ENCODE peak calls at places on chromosome 13, in four cellular contexts. One of them, this sample, is unnamed. For H3K4me1, the result is how much of the 10 kb centered on the place peaks cover.

GRCh38 chr13:96982672-96983071 is 11.6 kb downstream of the OXGR1 start:
- DNase-seq in body of pancreas: no peak
- DNase-seq in fibroblast of lung: no peak
- DNase-seq in heart right ventricle: no peak
- DNase-seq in this sample: no peak

GRCh38 chr13:73059460-73060250 is 850 bp downstream of the KLF5 start:
- DNase-seq in fibroblast of lung: no peak
- DNase-seq in body of pancreas: peak
- DNase-seq in heart right ventricle: peak
- DNase-seq in this sample: peak

GRCh38 chr13:33212396-33212795 is 73.2 kb downstream of the STARD13 start:
- DNase-seq in fibroblast of lung: no peak
- DNase-seq in body of pancreas: no peak
- DNase-seq in heart right ventricle: no peak
- DNase-seq in this sample: no peak

GRCh38 chr13:22740264-22740663 is 440.5 kb upstream of the SGCG start:
- DNase-seq in body of pancreas: no peak
- DNase-seq in fibroblast of lung: peak
- DNase-seq in heart right ventricle: no peak
- DNase-seq in this sample: no peak

GRCh38 chr13:19991531-19991930 is 33.0 kb downstream of the ZMYM2 start:
- DNase-seq in body of pancreas: no peak
- DNase-seq in fibroblast of lung: no peak
- DNase-seq in heart right ventricle: no peak
- DNase-seq in this sample: no peak

GRCh38 chr13:111317042-111317550 is 3.3 kb upstream of the TEX29 start:
- DNase-seq in heart right ventricle: no peak
- DNase-seq in body of pancreas: no peak
- DNase-seq in fibroblast of lung: no peak
- DNase-seq in this sample: no peak

GRCh38 chr13:83907196-83907989 is 25.1 kb upstream of the SLITRK1 start:
- DNase-seq in body of pancreas: no peak
- DNase-seq in fibroblast of lung: no peak
- DNase-seq in heart right ventricle: no peak
- DNase-seq in this sample: no peak

GRCh38 chr13:112056284-112056727 is 10.6 kb upstream of the SOX1 start:
- DNase-seq in fibroblast of lung: no peak
- DNase-seq in heart right ventricle: no peak
- DNase-seq in body of pancreas: no peak
- DNase-seq in this sample: no peak

GRCh38 chr13:22103628-22104027 is 432.8 kb downstream of the FGF9 start:
- DNase-seq in body of pancreas: no peak
- DNase-seq in heart right ventricle: no peak
- DNase-seq in fibroblast of lung: no peak
- DNase-seq in this sample: no peak

GRCh38 chr13:110388141-110388943 is 81.3 kb downstream of the COL4A2 start:
- DNase-seq in body of pancreas: no peak
- DNase-seq in fibroblast of lung: peak
- DNase-seq in heart right ventricle: peak
- DNase-seq in this sample: peak

GRCh38 chr13:51000058-51000457 is 90.5 kb downstream of the RNASEH2B start:
- DNase-seq in fibroblast of lung: no peak
- DNase-seq in body of pancreas: no peak
- DNase-seq in heart right ventricle: no peak
- DNase-seq in this sample: no peak

DNA sequence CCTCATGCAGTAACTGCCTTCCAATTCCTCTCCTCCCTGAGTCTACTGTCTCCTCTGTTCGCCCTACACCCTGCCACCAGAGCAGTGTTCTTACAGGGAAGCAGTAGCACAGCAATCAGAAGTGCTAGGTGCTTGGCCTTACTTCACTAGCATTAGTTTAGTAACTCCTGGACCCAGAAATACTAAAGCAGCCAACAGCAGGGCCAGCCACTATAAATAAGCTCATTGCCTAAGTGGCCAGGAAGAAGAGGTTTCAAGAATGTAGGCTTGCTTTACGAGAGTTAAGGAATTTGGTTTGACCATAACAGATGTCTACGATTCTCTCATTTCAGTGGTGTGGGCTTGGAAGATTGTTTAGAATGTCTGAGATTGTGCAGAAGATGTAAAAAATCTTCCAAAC is 103.4 kb downstream of the ZAR1L start:
- DNase-seq in fibroblast of lung: peak
- DNase-seq in heart right ventricle: no peak
- DNase-seq in body of pancreas: no peak
- DNase-seq in this sample: no peak
- H3K4me1 ChIP-seq in fibroblast of lung: under half
- H3K4me1 ChIP-seq in heart right ventricle: under half
- H3K4me1 ChIP-seq in body of pancreas: under half
- H3K4me1 ChIP-seq in this sample: under half

DNA sequence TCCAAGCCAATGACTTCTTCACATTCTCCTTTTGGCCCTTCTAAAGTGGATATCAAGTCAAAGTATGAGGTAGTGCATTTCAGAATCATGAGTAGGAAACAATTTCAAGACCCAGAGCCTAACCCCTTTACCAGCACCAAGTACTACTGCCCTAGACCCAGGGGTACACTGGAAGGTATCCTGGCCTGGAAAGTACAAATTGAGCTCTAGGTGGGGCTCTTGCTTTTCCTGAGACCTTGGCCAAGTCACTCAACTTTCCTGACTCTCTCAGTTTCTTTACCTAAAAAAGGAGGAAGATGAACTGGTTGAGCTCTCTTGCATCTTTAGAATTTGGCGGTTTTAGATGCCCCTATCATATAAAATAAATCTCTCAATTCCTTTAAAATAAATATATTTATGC is 204.7 kb downstream of the FGF14 start:
- DNase-seq in heart right ventricle: no peak
- DNase-seq in body of pancreas: no peak
- DNase-seq in fibroblast of lung: peak
- DNase-seq in this sample: no peak
- TF ChIP-seq CTCF in heart right ventricle: no peak
- TF ChIP-seq CTCF in body of pancreas: no peak
- TF ChIP-seq CTCF in fibroblast of lung: peak
- TF ChIP-seq CTCF in this sample: no peak

GRCh38 chr13:89402211-89402610 is 1731.0 kb downstream of the SLITRK5 start:
- DNase-seq in heart right ventricle: no peak
- DNase-seq in fibroblast of lung: no peak
- DNase-seq in body of pancreas: no peak
- DNase-seq in this sample: no peak

DNA sequence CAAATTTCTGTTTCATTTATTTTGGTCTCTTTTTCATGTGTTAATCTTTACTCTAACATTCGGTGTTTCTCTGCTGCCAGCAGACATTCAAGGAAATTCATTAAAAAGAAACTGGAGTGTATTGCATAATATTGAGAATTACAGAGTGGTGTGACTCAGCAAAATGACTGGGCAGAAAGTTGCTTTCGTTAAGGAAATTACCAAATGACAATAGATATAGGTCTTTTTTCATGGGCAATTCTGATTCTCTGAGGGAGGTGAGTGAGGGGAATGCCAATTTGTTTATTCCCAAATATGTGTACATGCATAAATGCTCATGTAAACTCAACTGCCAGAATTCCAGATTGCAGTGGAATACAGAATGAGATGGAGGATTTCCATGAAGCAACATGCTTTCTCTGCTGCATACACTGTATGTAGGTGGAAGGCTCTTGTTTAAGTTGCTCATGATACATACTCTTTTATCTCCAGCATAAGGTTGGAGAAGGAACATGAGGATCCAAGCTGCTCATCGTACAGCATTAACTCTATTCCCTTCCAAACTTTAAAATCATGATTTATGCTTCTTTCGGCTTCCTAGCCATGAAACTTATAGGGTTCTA is 1730.1 kb downstream of the SLITRK5 start:
- DNase-seq in fibroblast of lung: peak
- DNase-seq in body of pancreas: no peak
- DNase-seq in heart right ventricle: no peak
- DNase-seq in this sample: no peak
- H3K4me3 ChIP-seq in fibroblast of lung: no peak
- H3K4me3 ChIP-seq in body of pancreas: no peak
- H3K4me3 ChIP-seq in heart right ventricle: no peak
- H3K4me3 ChIP-seq in this sample: no peak

GRCh38 chr13:44432595-44432994 is 59.0 kb downstream of the SERP2 start:
- DNase-seq in fibroblast of lung: no peak
- DNase-seq in heart right ventricle: no peak
- DNase-seq in body of pancreas: no peak
- DNase-seq in this sample: no peak
- H3K4me1 ChIP-seq in fibroblast of lung: under half
- H3K4me1 ChIP-seq in heart right ventricle: under half
- H3K4me1 ChIP-seq in body of pancreas: under half
- H3K4me1 ChIP-seq in this sample: under half

DNA sequence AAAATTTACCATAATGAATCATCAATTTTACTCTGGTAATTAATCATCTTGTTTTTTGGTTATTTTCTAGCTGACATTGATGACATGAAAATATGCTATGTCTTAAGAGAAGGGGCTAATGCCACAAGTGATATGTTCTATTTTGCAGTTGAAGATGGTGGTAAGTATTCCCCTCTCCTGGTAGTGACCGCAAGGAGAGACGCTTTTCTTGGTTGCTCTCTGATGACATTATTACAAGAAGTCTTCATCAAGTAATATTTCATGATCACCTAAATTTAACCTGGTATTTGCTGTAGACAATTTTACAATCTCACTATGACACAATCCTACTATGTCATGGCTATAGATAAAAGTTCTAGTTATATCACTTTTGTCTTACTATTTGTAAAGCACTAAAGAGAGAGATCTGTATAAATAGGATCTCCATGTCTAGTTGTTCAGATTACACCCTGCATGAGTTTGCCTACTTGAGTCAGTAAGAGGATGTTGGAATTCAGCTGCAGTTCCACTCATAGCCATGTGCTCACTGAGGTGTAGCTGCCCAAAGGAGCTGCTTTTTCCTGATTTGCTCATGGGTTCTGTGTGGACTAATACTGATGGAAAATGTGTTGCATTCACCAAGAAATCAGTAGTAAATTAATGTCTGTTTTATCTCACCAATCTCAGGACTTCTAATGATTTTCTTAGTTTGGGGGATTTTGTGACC is 10.9 kb downstream of the FREM2 start:
- DNase-seq in fibroblast of lung: no peak
- DNase-seq in body of pancreas: no peak
- DNase-seq in heart right ventricle: no peak
- DNase-seq in this sample: no peak
- TF ChIP-seq CTCF in fibroblast of lung: no peak
- TF ChIP-seq CTCF in body of pancreas: no peak
- TF ChIP-seq CTCF in heart right ventricle: no peak
- TF ChIP-seq CTCF in this sample: peak

GRCh38 chr13:28978574-28978973 is 158.4 kb downstream of the MTUS2 start:
- DNase-seq in body of pancreas: no peak
- DNase-seq in fibroblast of lung: no peak
- DNase-seq in heart right ventricle: no peak
- DNase-seq in this sample: no peak
- H3K4me3 ChIP-seq in body of pancreas: no peak
- H3K4me3 ChIP-seq in fibroblast of lung: no peak
- H3K4me3 ChIP-seq in heart right ventricle: no peak
- H3K4me3 ChIP-seq in this sample: no peak

DNA sequence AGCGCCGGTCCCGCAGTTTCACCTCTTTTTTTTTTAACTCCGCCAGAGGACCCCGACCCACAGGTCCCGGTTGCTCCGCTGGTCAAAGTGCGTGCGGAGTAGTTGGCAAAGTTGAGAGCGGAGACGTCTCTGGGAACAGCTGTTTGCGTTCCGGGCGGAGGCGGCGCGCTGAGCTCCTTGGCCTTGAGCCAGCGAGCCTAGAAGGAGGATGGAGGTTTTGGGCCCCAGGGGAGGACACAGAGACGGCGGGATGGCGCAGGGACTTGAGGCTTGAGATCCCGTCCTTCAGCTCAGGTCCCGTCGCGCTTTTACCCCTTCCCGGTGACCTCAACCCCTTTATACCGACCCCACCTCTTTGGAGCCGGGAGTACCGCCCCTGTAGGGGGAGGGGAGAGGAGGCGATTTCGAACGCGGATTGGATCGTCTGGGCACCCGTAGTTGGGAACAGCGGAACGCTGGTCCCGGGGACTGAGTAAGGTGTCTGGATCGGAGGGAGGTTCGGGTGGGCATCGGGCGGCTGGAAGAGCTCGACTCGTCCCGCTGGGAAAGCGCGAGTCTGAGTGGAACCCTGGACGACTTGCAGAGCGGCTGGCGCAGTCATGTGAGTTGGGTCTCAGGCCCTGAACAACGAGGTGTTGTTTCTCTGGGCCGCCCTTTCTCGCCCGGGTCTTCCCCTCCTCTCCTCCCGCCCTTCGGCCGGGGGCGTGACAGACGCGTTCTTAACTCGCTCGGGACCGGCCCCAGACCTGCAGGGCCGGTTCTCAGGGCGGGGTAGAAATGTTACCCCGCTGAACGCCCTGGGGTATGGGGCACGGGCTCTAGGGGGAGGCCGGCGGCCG is at the start of gene WBP4:
- DNase-seq in body of pancreas: peak
- DNase-seq in heart right ventricle: peak
- DNase-seq in fibroblast of lung: peak
- DNase-seq in this sample: peak
- H3K4me1 ChIP-seq in body of pancreas: under half
- H3K4me1 ChIP-seq in heart right ventricle: half or more
- H3K4me1 ChIP-seq in fibroblast of lung: under half
- H3K4me1 ChIP-seq in this sample: half or more

This sample was measured in psoas muscle.